ENCODE peak calls at places on chromosomes 2 and 18, in seven cellular contexts. P is endothelial cell of umbilical vein, N is BE2C, A is MG63, E is Caco-2, R is spleen, X is heart left ventricle. B is an unnamed sample. For H3K36me3, the result is how much of the 10 kb centered on the place peaks cover.

GRCh38 chr2:231527955-231528635 is 2.1 kb downstream of the NMUR1 start:
- DNase-seq in A (no peak), P (no peak), R (no peak), N (no peak), E (no peak), X (no peak), B (no peak)

GRCh38 chr2:105777071-105777482 is 32.4 kb downstream of the NCK2 start:
- DNase-seq in P (no peak), A (no peak), E (no peak), R (no peak), N (no peak), X (no peak), B (no peak)

GRCh38 chr2:70691497-70691896 is 76.5 kb downstream of the ADD2 start:
- DNase-seq in P (no peak), X (no peak), N (no peak), R (no peak), A (no peak), E (no peak), B (no peak)

GRCh38 chr2:101995019-101995418 is 3.3 kb downstream of the IL1R2 start:
- DNase-seq in R (no peak), P (no peak), X (no peak), A (no peak), N (no peak), E (no peak), B (no peak)

GRCh38 chr18:57107141-57107832 is 39.6 kb upstream of the BOD1L2 start:
- DNase-seq in R (no peak), N (no peak), X (no peak), E (peak), P (peak), A (no peak), B (no peak)

GRCh38 chr2:198143793-198144192 is 339.4 kb downstream of the PLCL1 start:
- DNase-seq in P (no peak), N (no peak), E (no peak), R (no peak), X (no peak), A (no peak), B (no peak)

GRCh38 chr2:100257939-100258338 is 64.4 kb downstream of the LONRF2 start:
- DNase-seq in R (peak), N (no peak), P (no peak), X (no peak), E (no peak), A (no peak), B (no peak)

GRCh38 chr2:42519624-42520023 is 25.8 kb upstream of the KCNG3 start:
- DNase-seq in R (no peak), E (no peak), N (no peak), P (no peak), X (no peak), A (no peak), B (no peak)

GRCh38 chr2:106085441-106085911 is 108.6 kb downstream of the UXS1 start:
- DNase-seq in N (no peak), P (peak), X (peak), R (no peak), E (peak), A (no peak), B (no peak)

GRCh38 chr18:21955757-21956652 is 213.4 kb upstream of the GATA6 start:
- DNase-seq in N (peak), A (peak), E (peak), P (peak), R (peak), X (peak), B (peak)

GRCh38 chr2:227625420-227625819 is 8.1 kb downstream of the SCYGR4 start:
- DNase-seq in X (no peak), A (no peak), E (no peak), P (no peak), N (no peak), R (no peak), B (no peak)

GRCh38 chr18:29501952-29502351 is 1325.0 kb upstream of the CDH2 start:
- DNase-seq in N (no peak), E (no peak), A (no peak), R (no peak), X (no peak), P (no peak), B (no peak)

GRCh38 chr2:112483047-112483473 is 1.1 kb downstream of the TTL start:
- DNase-seq in E (peak), A (peak), P (peak), R (no peak), X (no peak), N (peak), B (peak)

DNA sequence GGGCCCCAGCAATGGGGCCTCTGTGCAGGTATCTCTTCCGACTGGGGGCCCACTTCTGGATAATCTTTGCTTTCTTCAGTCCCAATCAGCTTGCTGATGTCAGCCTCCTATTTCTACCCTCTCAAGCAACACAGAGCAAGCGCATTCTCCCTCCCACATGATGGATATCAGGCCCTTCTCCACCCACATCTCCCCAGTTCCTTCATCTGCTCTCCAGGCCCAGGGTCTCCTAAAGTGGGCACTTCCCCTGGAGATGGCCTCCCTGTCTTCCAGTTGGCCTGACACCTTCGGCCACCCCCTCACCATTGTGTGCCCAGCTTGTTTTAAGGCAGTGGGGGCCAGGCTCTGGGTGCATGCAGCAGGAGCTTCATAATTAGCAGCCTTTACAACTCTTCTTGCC is 96.6 kb upstream of the MCFD2 start:
- DNase-seq in P (no peak), E (no peak), N (no peak), A (no peak), X (no peak), R (no peak), B (no peak)
- H3K36me3 ChIP-seq in P (under half), E (under half), N (under half), A (under half), X (under half), R (under half), B (under half)

DNA sequence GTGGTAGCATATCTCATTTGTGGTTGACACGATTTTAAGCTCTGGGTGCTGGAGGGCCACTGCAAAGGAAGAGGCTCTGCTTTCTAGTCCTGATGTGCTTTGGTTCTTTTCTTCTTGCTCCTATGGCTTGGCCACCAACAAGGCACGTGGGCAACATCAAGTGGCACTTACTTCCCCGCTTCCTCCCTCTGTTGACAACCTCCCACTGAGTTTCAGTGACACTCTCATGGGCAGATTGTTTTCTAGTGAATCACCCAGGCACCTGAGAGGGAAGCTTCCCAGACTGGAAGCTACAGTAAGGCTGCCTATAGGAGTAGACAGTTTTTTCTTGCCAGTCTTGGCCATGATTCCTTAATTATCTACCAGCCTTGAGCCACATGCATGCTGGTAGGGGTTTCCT is 89.0 kb downstream of the NBAS start:
- DNase-seq in A (no peak), N (no peak), P (no peak), E (no peak), X (no peak), R (no peak), B (no peak)
- H3K36me3 ChIP-seq in A (under half), N (under half), P (under half), E (under half), X (half or more), R (under half), B (under half)

DNA sequence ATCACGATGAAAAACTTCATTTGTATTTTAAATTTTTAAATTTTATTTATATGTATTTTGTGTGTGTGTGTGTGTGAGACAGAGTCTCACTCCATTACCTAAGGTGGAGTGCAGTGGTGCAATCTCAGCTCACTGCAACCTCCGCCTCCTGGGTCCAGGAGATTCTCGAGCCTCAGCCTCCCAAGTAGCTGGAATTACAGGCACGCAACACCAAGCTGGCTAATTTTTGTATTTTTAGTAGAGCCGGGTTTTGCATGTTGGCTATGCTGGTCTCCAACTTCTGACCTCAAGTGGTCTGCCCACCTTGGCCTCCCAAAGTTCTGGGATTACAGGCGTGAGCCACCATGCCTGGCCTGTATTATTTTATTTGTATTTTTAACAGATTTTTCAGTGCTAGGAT is 45.8 kb upstream of the WIPF1 start:
- DNase-seq in A (no peak), E (no peak), P (no peak), N (no peak), X (no peak), R (no peak), B (no peak)
- H3K36me3 ChIP-seq in A (under half), E (under half), P (under half), N (under half), X (under half), R (under half), B (under half)

DNA sequence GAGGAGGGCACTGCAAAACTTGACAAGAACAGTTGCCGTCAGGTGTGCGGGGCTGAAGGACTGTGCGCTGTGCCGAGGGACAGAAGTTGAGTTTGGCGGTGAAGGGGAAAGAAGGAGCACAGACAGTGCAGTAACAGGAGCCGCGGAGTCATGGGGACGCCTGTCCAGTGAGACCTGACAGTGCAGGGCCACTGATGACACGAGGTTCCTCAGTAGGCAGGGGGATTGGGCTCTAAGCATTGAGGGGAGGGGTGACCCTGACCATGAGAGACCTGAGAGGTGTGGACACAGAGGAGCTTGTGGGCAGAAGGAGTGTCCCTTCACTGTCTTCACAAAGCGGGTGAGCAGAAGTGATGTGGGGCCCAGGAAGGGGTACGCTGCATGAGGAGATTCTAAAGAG is 104.8 kb downstream of the MTCL1 start:
- DNase-seq in E (no peak), X (no peak), R (no peak), N (no peak), P (no peak), A (no peak), B (no peak)
- H3K36me3 ChIP-seq in E (under half), X (under half), R (under half), N (under half), P (under half), A (half or more), B (under half)

GRCh38 chr2:44494006-44494405 is 132.3 kb downstream of the CAMKMT start:
- DNase-seq in N (no peak), A (no peak), E (no peak), R (no peak), P (no peak), X (no peak), B (no peak)
- H3K36me3 ChIP-seq in N (under half), A (under half), E (under half), R (under half), P (under half), X (under half), B (under half)

GRCh38 chr2:175076272-175076671 is 71.1 kb upstream of the CHN1 start:
- DNase-seq in P (no peak), E (no peak), N (no peak), A (no peak), R (no peak), X (no peak), B (no peak)
- H3K36me3 ChIP-seq in P (under half), E (under half), N (under half), A (under half), R (under half), X (half or more), B (under half)

GRCh38 chr2:241263061-241263460 is 52.4 kb downstream of the HDLBP start:
- DNase-seq in X (no peak), A (no peak), P (no peak), N (no peak), R (no peak), E (no peak), B (no peak)

GRCh38 chr2:241268306-241268705 is 47.2 kb downstream of the HDLBP start:
- DNase-seq in P (peak), E (no peak), R (no peak), A (no peak), X (peak), N (no peak), B (no peak)

GRCh38 chr2:241267249-241268067 is 48.0 kb downstream of the HDLBP start:
- DNase-seq in P (no peak), N (no peak), A (no peak), X (peak), E (no peak), R (no peak), B (no peak)

GRCh38 chr2:241268716-241269445 is 46.6 kb downstream of the HDLBP start:
- DNase-seq in N (no peak), X (peak), E (no peak), R (no peak), A (no peak), P (no peak), B (no peak)

DNA sequence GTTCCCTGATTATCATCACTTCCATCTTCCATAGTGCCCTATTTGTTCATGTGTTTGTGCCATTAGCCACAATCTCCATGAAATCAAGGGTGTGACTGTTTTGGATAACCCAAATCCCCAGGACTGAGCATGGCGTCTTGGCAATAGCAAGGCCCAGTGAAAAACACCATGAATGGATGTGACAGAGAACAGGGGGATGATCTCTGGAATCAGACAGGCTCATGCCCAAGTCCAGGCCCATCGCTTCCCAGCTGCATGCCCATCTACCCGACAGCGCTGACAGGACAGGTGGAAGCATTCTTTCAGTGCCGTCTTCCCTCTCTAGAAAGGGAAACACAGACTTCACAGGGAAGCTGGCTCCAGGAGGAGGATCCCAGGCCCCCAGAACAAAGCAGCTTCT is 50.0 kb downstream of the HDLBP start:
- DNase-seq in X (peak), A (no peak), N (no peak), R (no peak), E (no peak), P (no peak), B (no peak)
- H3K36me3 ChIP-seq in X (half or more), A (half or more), N (half or more), R (under half), E (under half), P (under half), B (under half)